ENCODE peak calls at places on chromosomes 13 and 19, in four cellular contexts. H is stimulated activated CD8-positive, alpha-beta memory T cell treated with anti-CD3 and anti-CD28 coated beads, Interleukin-7, amount 100 ng/mL, for 1 hour; Q is naive thymus-derived CD8-positive, alpha-beta T cell; V is GM12865. S is an unnamed sample.

GRCh38 chr19:30064021-30064699 is 122.1 kb downstream of the URI1 start:
- DNase-seq in H (no peak), Q (no peak), V (no peak), S (no peak)

GRCh38 chr19:47573076-47574026 is at the start of gene ZNF541:
- DNase-seq in H (peak; percentile 72), Q (peak; percentile 90), V (no peak), S (peak; percentile 35)

GRCh38 chr13:76888421-76888820 is 2.2 kb upstream of the KCTD12 start:
- DNase-seq in H (no peak), Q (no peak), V (no peak), S (no peak)

GRCh38 chr19:21697698-21698097 is 69.7 kb downstream of the ZNF100 start:
- DNase-seq in H (no peak), Q (no peak), V (no peak), S (no peak)

GRCh38 chr19:49331616-49332055 is 3.6 kb upstream of the CD37 start:
- DNase-seq in H (no peak), Q (peak; percentile 70), V (peak; percentile 90), S (peak; percentile 46)

GRCh38 chr13:93726173-93727019 is 499.8 kb downstream of the GPC6 start:
- DNase-seq in H (no peak), Q (no peak), V (no peak), S (peak; percentile 70)

GRCh38 chr19:35213678-35214632 is 14.6 kb downstream of the FAM187B start:
- DNase-seq in H (peak; percentile 48), Q (peak; percentile 95), V (peak; percentile 96), S (peak; percentile 77)

GRCh38 chr13:34435338-34435737 is 506.7 kb upstream of the NBEA start:
- DNase-seq in H (no peak), Q (no peak), V (no peak), S (no peak)

GRCh38 chr19:12994701-12995595 is at the start of gene NFIX:
- DNase-seq in H (no peak), Q (peak; percentile 54), V (peak; percentile 35), S (peak; percentile 62)

GRCh38 chr13:67023088-67023893 is 206.8 kb downstream of the PCDH9 start:
- DNase-seq in H (no peak), Q (no peak), V (no peak), S (peak; percentile 67)

GRCh38 chr19:48194041-48194871 is 23.8 kb downstream of the ZSWIM9 start:
- DNase-seq in H (no peak), Q (peak; percentile 36), V (peak; percentile 50), S (peak; percentile 19)

GRCh38 chr13:24202215-24202614 is 41.7 kb downstream of the SPATA13 start:
- DNase-seq in H (no peak), Q (no peak), V (no peak), S (no peak)

GRCh38 chr13:28761586-28761985 is 42.8 kb upstream of the SLC46A3 start:
- DNase-seq in H (no peak), Q (no peak), V (peak; percentile 3), S (no peak)

GRCh38 chr19:22623841-22624221 is 10.3 kb upstream of the ZNF492 start:
- DNase-seq in H (no peak), Q (no peak), V (no peak), S (no peak)

GRCh38 chr13:91664036-91664435 is 265.6 kb downstream of the GPC5 start:
- DNase-seq in H (no peak), Q (no peak), V (no peak), S (no peak)

GRCh38 chr19:35000338-35000646 is 169 bp downstream of the GRAMD1A start:
- DNase-seq in H (no peak), Q (no peak), V (no peak), S (no peak)

GRCh38 chr19:38149597-38149996 is 74.4 kb downstream of the DPF1 start:
- DNase-seq in H (no peak), Q (no peak), V (no peak), S (no peak)

GRCh38 chr19:53333071-53333465 is 481 bp upstream of the ZNF845 start:
- DNase-seq in H (no peak), Q (no peak), V (peak; percentile 7), S (no peak)

GRCh38 chr19:49395581-49396407 is 7.7 kb downstream of the KASH5 start:
- DNase-seq in H (no peak), Q (no peak), V (peak; percentile 58), S (no peak)